ENCODE peak calls at places on chromosome X, in ten cellular contexts. B, G, P, A, K, Z, O, Y, S and F are unnamed samples.

GRCh38 chrX:96689951-96690350 is 5.3 kb downstream of the DIAPH2 start:
- DNase-seq in B (no peak), G (no peak), P (peak; percentile 14), A (no peak), K (no peak), Z (no peak), O (no peak), Y (no peak), S (no peak), F (no peak)

GRCh38 chrX:77412631-77413030 is 34.6 kb upstream of the FGF16 start:
- DNase-seq in B (no peak), G (no peak), P (no peak), A (no peak), K (no peak), Z (no peak), O (no peak), Y (no peak), S (no peak), F (no peak)

GRCh38 chrX:39480966-39481365 is 616.8 kb downstream of the BCOR start:
- DNase-seq in B (no peak), G (no peak), P (no peak), A (no peak), K (no peak), Z (no peak), O (no peak), Y (no peak), S (no peak), F (no peak)

GRCh38 chrX:118221257-118221656 is 104.6 kb upstream of the KLHL13 start:
- DNase-seq in B (no peak), G (no peak), P (no peak), A (no peak), K (no peak), Z (no peak), O (no peak), Y (no peak), S (no peak), F (no peak)

GRCh38 chrX:125198546-125198945 is 121.1 kb upstream of the TEX13C start:
- DNase-seq in B (no peak), G (no peak), P (no peak), A (no peak), K (no peak), Z (no peak), O (no peak), Y (no peak), S (no peak), F (no peak)

GRCh38 chrX:119008122-119008744 is 33.8 kb downstream of the LONRF3 start:
- DNase-seq in B (peak; percentile 28), G (no peak), P (peak; percentile 29), A (peak; percentile 49), K (peak; percentile 26), Z (no peak), O (no peak), Y (no peak), S (peak; percentile 22), F (peak; percentile 17)

GRCh38 chrX:13142891-13143290 is 98.5 kb upstream of the FAM9C start:
- DNase-seq in B (no peak), G (no peak), P (no peak), A (peak; percentile 50), K (peak; percentile 74), Z (no peak), O (no peak), Y (no peak), S (no peak), F (no peak)

GRCh38 chrX:45860450-45860849 is 659.8 kb upstream of the DIPK2B start:
- DNase-seq in B (no peak), G (no peak), P (no peak), A (no peak), K (no peak), Z (no peak), O (no peak), Y (no peak), S (no peak), F (no peak)

GRCh38 chrX:152157042-152157441 is 18.7 kb upstream of the MAGEA10 start:
- DNase-seq in B (no peak), G (no peak), P (no peak), A (no peak), K (no peak), Z (no peak), O (no peak), Y (no peak), S (no peak), F (no peak)

GRCh38 chrX:120456973-120457372 is 12.1 kb downstream of the LAMP2 start:
- DNase-seq in B (no peak), G (no peak), P (no peak), A (no peak), K (no peak), Z (no peak), O (no peak), Y (no peak), S (no peak), F (no peak)

GRCh38 chrX:118751950-118752783 is 24.8 kb downstream of the IL13RA1 start:
- DNase-seq in B (no peak), G (no peak), P (no peak), A (no peak), K (no peak), Z (no peak), O (no peak), Y (peak; percentile 36), S (no peak), F (no peak)

GRCh38 chrX:116462843-116463242 is at the start of gene CT83:
- DNase-seq in B (no peak), G (no peak), P (no peak), A (no peak), K (no peak), Z (no peak), O (peak; percentile 21), Y (no peak), S (no peak), F (no peak)

GRCh38 chrX:14697453-14697852 is 168.1 kb downstream of the GLRA2 start:
- DNase-seq in B (peak; percentile 53), G (no peak), P (peak; percentile 22), A (peak; percentile 13), K (peak; percentile 46), Z (no peak), O (no peak), Y (no peak), S (peak; percentile 18), F (peak; percentile 30)

DNA sequence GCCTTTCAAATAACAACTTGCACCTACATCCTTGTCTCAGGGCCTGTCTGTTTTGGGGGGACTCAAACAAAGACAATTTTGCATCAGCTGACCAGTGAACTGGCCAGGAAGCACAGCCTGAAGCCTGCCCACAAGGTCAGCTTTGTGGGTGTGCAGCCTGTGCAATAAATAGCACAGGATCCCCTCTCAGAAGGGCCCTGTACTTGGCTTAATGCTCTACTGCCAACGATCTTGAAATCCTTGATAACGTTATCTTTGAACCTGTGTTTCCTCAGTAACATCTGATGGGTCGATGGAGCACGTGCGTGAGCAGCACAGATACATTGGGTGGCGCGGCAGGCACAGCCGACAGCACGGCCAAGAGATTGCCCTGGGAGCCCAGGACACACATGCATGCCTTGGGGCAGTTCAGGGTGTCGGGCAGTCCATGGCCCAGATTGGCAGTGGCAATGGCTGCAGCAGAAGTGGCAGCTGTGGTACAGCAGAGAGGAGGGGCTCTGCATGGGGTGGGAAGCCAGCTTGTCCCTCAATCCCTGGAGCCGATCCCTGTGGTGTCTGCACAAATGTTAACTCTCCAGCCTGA is 58.8 kb upstream of the ATP6AP2 start:
- DNase-seq in B (no peak), G (no peak), P (no peak), A (no peak), K (no peak), Z (peak; percentile 89), O (no peak), Y (no peak), S (no peak), F (no peak)
- H3K4me1 ChIP-seq in B (no peaks in the 10 kb centered on the region), G (no peaks in the 10 kb centered on the region), P (no peaks in the 10 kb centered on the region), A (no peaks in the 10 kb centered on the region), K (no peaks in the 10 kb centered on the region), Z (no peaks in the 10 kb centered on the region), O (no peaks in the 10 kb centered on the region), Y (no peaks in the 10 kb centered on the region), S (no peaks in the 10 kb centered on the region), F (no peaks in the 10 kb centered on the region)

GRCh38 chrX:72304877-72305276 is 837 bp downstream of the CITED1 start:
- DNase-seq in B (no peak), G (no peak), P (no peak), A (no peak), K (no peak), Z (no peak), O (no peak), Y (no peak), S (no peak), F (no peak)
- H3K4me3 ChIP-seq in B (peak overlapping the region; percentile 63), G (peak overlapping the region; percentile 46), P (no peak overlapping the region), A (no peak overlapping the region), K (peak overlapping the region; percentile 38), Z (no peak overlapping the region), O (no peak overlapping the region), Y (no peak overlapping the region), S (peak overlapping the region; percentile 26), F (no peak overlapping the region)

DNA sequence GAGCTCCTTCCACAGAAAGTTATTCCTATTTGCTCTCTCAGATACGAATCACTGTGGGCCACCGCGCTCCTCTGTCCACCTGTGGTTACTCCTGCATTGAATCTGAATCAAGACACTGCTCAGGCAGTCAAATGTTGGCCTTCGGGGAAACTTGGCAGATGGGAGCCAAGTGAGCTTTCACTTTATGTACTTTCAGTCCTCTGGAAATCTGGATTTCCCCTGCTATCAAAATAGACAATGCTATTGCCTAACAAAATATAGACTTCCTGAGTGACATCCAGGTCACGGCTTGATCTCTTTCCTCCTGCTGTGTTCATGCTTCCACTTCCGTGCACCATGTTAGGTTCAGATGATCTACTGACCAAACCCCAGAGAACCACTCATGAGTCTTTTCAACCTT is 43.8 kb downstream of the FHL1 start:
- DNase-seq in B (no peak), G (no peak), P (no peak), A (no peak), K (no peak), Z (peak; percentile 49), O (no peak), Y (no peak), S (no peak), F (peak; percentile 20)
- H3K4me1 ChIP-seq in B (peaks cover 4% of the 10 kb centered on the region), G (peaks cover 11% of the 10 kb centered on the region), P (peaks cover 9% of the 10 kb centered on the region), A (no peaks in the 10 kb centered on the region), K (no peaks in the 10 kb centered on the region), Z (peaks cover 21% of the 10 kb centered on the region), O (no peaks in the 10 kb centered on the region), Y (no peaks in the 10 kb centered on the region), S (peaks cover 2% of the 10 kb centered on the region), F (peaks cover 22% of the 10 kb centered on the region)

GRCh38 chrX:154321152-154321551 is 25.6 kb downstream of the TKTL1 start:
- DNase-seq in B (no peak), G (no peak), P (no peak), A (no peak), K (no peak), Z (no peak), O (no peak), Y (no peak), S (no peak), F (no peak)

GRCh38 chrX:154321624-154322023 is 26.0 kb downstream of the TKTL1 start:
- DNase-seq in B (peak; percentile 14), G (no peak), P (no peak), A (no peak), K (no peak), Z (no peak), O (no peak), Y (no peak), S (peak; percentile 34), F (no peak)

GRCh38 chrX:154317391-154318000 is 21.9 kb downstream of the TKTL1 start:
- DNase-seq in B (peak; percentile 44), G (no peak), P (peak; percentile 29), A (peak; percentile 33), K (no peak), Z (no peak), O (no peak), Y (no peak), S (peak; percentile 37), F (no peak)

GRCh38 chrX:154322890-154323289 is 27.3 kb downstream of the TKTL1 start:
- DNase-seq in B (no peak), G (no peak), P (no peak), A (no peak), K (no peak), Z (no peak), O (no peak), Y (no peak), S (no peak), F (no peak)

GRCh38 chrX:154320406-154320805 is 24.8 kb downstream of the TKTL1 start:
- DNase-seq in B (no peak), G (no peak), P (no peak), A (no peak), K (no peak), Z (no peak), O (no peak), Y (no peak), S (no peak), F (no peak)
- H3K4me3 ChIP-seq in B (no peak overlapping the region), G (no peak overlapping the region), P (no peak overlapping the region), A (no peak overlapping the region), K (no peak overlapping the region), Z (no peak overlapping the region), O (no peak overlapping the region), Y (no peak overlapping the region), S (no peak overlapping the region), F (no peak overlapping the region)